ENCODE peak calls at places on chromosomes 1 and 21, in ten cellular contexts. C, Q, J, I, D, H, S, W, L and A are unnamed samples.

GRCh38 chr1:221302357-221303147 is 423.3 kb downstream of the HLX start:
- DNase-seq in C (no peak), Q (no peak), J (no peak), I (no peak), D (no peak), H (no peak), S (no peak), W (no peak), L (no peak), A (no peak)

GRCh38 chr1:32684167-32684811 is 18.3 kb downstream of the SYNC start:
- DNase-seq in C (no peak), Q (no peak), J (no peak), I (no peak), D (no peak), H (no peak), S (no peak), W (peak; percentile 24), L (no peak), A (no peak)

GRCh38 chr1:50981741-50982140 is 11.7 kb downstream of the CDKN2C start:
- DNase-seq in C (no peak), Q (no peak), J (no peak), I (no peak), D (peak; percentile 48), H (no peak), S (no peak), W (no peak), L (no peak), A (no peak)

GRCh38 chr1:16984717-16985116 is 4.3 kb upstream of the MFAP2 start:
- DNase-seq in C (no peak), Q (no peak), J (no peak), I (no peak), D (no peak), H (no peak), S (peak; percentile 94), W (peak; percentile 62), L (peak; percentile 52), A (no peak)

GRCh38 chr1:210250998-210251679 is 18.5 kb downstream of the SERTAD4 start:
- DNase-seq in C (peak; percentile 29), Q (no peak), J (peak; percentile 98), I (no peak), D (peak; percentile 87), H (no peak), S (peak; percentile 97), W (peak; percentile 29), L (peak; percentile 69), A (peak; percentile 83)

GRCh38 chr1:202131956-202132821 is 9.5 kb downstream of the GPR37L1 start:
- DNase-seq in C (no peak), Q (no peak), J (no peak), I (no peak), D (no peak), H (no peak), S (peak; percentile 72), W (peak; percentile 57), L (no peak), A (no peak)

GRCh38 chr1:37149296-37149695 is 115.0 kb upstream of the GRIK3 start:
- DNase-seq in C (no peak), Q (no peak), J (no peak), I (no peak), D (no peak), H (no peak), S (peak; percentile 49), W (no peak), L (no peak), A (no peak)

GRCh38 chr1:86970938-86971337 is 56.5 kb downstream of the HS2ST1 start:
- DNase-seq in C (no peak), Q (no peak), J (no peak), I (no peak), D (no peak), H (no peak), S (no peak), W (no peak), L (no peak), A (no peak)

GRCh38 chr1:22375601-22376000 is 76.0 kb upstream of the ZBTB40 start:
- DNase-seq in C (no peak), Q (no peak), J (no peak), I (no peak), D (no peak), H (no peak), S (no peak), W (no peak), L (no peak), A (no peak)

GRCh38 chr1:230333590-230334446 is 92.3 kb downstream of the PGBD5 start:
- DNase-seq in C (no peak), Q (no peak), J (no peak), I (no peak), D (no peak), H (no peak), S (no peak), W (no peak), L (no peak), A (no peak)

GRCh38 chr1:200226268-200226968 is 183.4 kb downstream of the ZNF281 start:
- DNase-seq in C (peak; percentile 30), Q (peak; percentile 13), J (peak; percentile 11), I (no peak), D (no peak), H (no peak), S (no peak), W (no peak), L (no peak), A (no peak)

GRCh38 chr21:31872452-31873274 is at the start of gene HUNK:
- DNase-seq in C (peak; percentile 3), Q (no peak), J (peak; percentile 76), I (no peak), D (peak; percentile 36), H (no peak), S (peak; percentile 86), W (no peak), L (peak; percentile 54), A (peak; percentile 77)

GRCh38 chr1:29912413-29912812 is 676.1 kb downstream of the PTPRU start:
- DNase-seq in C (peak; percentile 15), Q (no peak), J (no peak), I (no peak), D (no peak), H (no peak), S (no peak), W (no peak), L (no peak), A (no peak)

GRCh38 chr1:113835686-113836290 is 23.5 kb upstream of the RSBN1 start:
- DNase-seq in C (peak; percentile 62), Q (no peak), J (peak; percentile 30), I (no peak), D (no peak), H (peak; percentile 35), S (no peak), W (no peak), L (no peak), A (no peak)

GRCh38 chr1:12372761-12373160 is 142.9 kb downstream of the VPS13D start:
- DNase-seq in C (no peak), Q (no peak), J (no peak), I (no peak), D (no peak), H (no peak), S (no peak), W (no peak), L (no peak), A (no peak)

GRCh38 chr1:4027492-4028138 is 127.5 kb upstream of the C1orf174 start:
- DNase-seq in C (peak; percentile 75), Q (no peak), J (no peak), I (no peak), D (no peak), H (no peak), S (no peak), W (no peak), L (no peak), A (no peak)

GRCh38 chr1:184022651-184023050 is 14.9 kb downstream of the COLGALT2 start:
- DNase-seq in C (no peak), Q (no peak), J (no peak), I (no peak), D (no peak), H (no peak), S (no peak), W (peak; percentile 26), L (no peak), A (no peak)

GRCh38 chr1:165828103-165828558 is 717 bp downstream of the UCK2 start:
- DNase-seq in C (peak; percentile 76), Q (peak; percentile 38), J (no peak), I (peak; percentile 82), D (no peak), H (peak; percentile 31), S (peak; percentile 64), W (peak; percentile 38), L (peak; percentile 62), A (peak; percentile 66)

GRCh38 chr1:30697977-30698376 is 25.4 kb downstream of the MATN1 start:
- DNase-seq in C (no peak), Q (no peak), J (no peak), I (no peak), D (no peak), H (no peak), S (peak; percentile 91), W (no peak), L (no peak), A (no peak)

GRCh38 chr1:77253211-77253610 is 28.6 kb upstream of the AK5 start:
- DNase-seq in C (no peak), Q (no peak), J (no peak), I (no peak), D (no peak), H (no peak), S (no peak), W (no peak), L (no peak), A (no peak)

GRCh38 chr1:214524824-214525223 is 26.6 kb downstream of the PTPN14 start:
- DNase-seq in C (no peak), Q (no peak), J (no peak), I (no peak), D (no peak), H (no peak), S (no peak), W (no peak), L (no peak), A (no peak)

GRCh38 chr1:36693116-36693515 is 210.4 kb upstream of the CSF3R start:
- DNase-seq in C (no peak), Q (no peak), J (no peak), I (no peak), D (no peak), H (no peak), S (peak; percentile 41), W (no peak), L (no peak), A (no peak)

GRCh38 chr1:46508760-46509159 is 19.1 kb downstream of the DMBX1 start:
- DNase-seq in C (no peak), Q (no peak), J (no peak), I (no peak), D (no peak), H (no peak), S (no peak), W (no peak), L (no peak), A (no peak)

GRCh38 chr1:226350504-226350865 is 41.5 kb upstream of the LIN9 start:
- DNase-seq in C (no peak), Q (no peak), J (no peak), I (no peak), D (no peak), H (no peak), S (no peak), W (no peak), L (no peak), A (no peak)

GRCh38 chr1:24861821-24862727 is 68.0 kb downstream of the RUNX3 start:
- DNase-seq in C (no peak), Q (no peak), J (no peak), I (peak; percentile 39), D (no peak), H (no peak), S (no peak), W (no peak), L (no peak), A (no peak)

GRCh38 chr1:30109853-30110252 is 613.5 kb downstream of the MATN1 start:
- DNase-seq in C (no peak), Q (no peak), J (no peak), I (no peak), D (no peak), H (no peak), S (no peak), W (no peak), L (no peak), A (no peak)

GRCh38 chr1:119918301-119918700 is 22.0 kb upstream of the ADAM30 start:
- DNase-seq in C (no peak), Q (no peak), J (no peak), I (no peak), D (no peak), H (no peak), S (no peak), W (no peak), L (no peak), A (no peak)

GRCh38 chr1:225735252-225736149 is 42.1 kb upstream of the SRP9 start:
- DNase-seq in C (no peak), Q (no peak), J (no peak), I (no peak), D (peak; percentile 30), H (no peak), S (peak; percentile 96), W (peak; percentile 63), L (no peak), A (no peak)